ENCODE peak calls at places on chromosomes 3 and 15, in ten cellular contexts. L is A549, Q is stomach, P is GM23338, K is endothelial cell of umbilical vein, O is ovary, X is coronary artery, T is HL-60, B is fibroblast of lung, H is colonic mucosa. S is an unnamed sample.

GRCh38 chr15:73305331-73306211 is 63.2 kb downstream of the HCN4 start:
- DNase-seq in L (peak; percentile 81), Q (no peak), P (peak; percentile 89), K (peak; percentile 30), O (no peak), X (no peak), T (peak; percentile 70), B (peak; percentile 68), H (peak; percentile 28), S (peak; percentile 74)

GRCh38 chr3:123098411-123099330 is 31.8 kb downstream of the PDIA5 start:
- DNase-seq in L (no peak), Q (no peak), P (peak; percentile 74), K (no peak), O (no peak), X (no peak), T (no peak), B (no peak), H (peak; percentile 43), S (no peak)

GRCh38 chr3:138019288-138020069 is 9.5 kb downstream of the CLDN18 start:
- DNase-seq in L (no peak), Q (peak; percentile 49), P (no peak), K (no peak), O (no peak), X (no peak), T (no peak), B (no peak), H (no peak), S (no peak)

GRCh38 chr3:140147965-140148490 is 213.0 kb downstream of the CLSTN2 start:
- DNase-seq in L (no peak), Q (no peak), P (no peak), K (no peak), O (no peak), X (no peak), T (no peak), B (no peak), H (no peak), S (no peak)

GRCh38 chr15:83010709-83011270 is 649 bp downstream of the C15orf40 start:
- DNase-seq in L (peak; percentile 94), Q (peak; percentile 64), P (peak; percentile 81), K (peak; percentile 79), O (peak; percentile 61), X (peak; percentile 74), T (peak; percentile 87), B (peak; percentile 85), H (peak; percentile 82), S (peak; percentile 49)

GRCh38 chr3:49912787-49913375 is 9.2 kb upstream of the MST1R start:
- DNase-seq in L (no peak), Q (no peak), P (no peak), K (no peak), O (no peak), X (no peak), T (no peak), B (no peak), H (no peak), S (no peak)

GRCh38 chr3:123688241-123688747 is 103.4 kb upstream of the HACD2 start:
- DNase-seq in L (peak; percentile 68), Q (no peak), P (no peak), K (peak; percentile 82), O (no peak), X (no peak), T (no peak), B (peak; percentile 87), H (no peak), S (peak; percentile 75)

GRCh38 chr15:44811347-44811746 is 75.0 kb downstream of the TRIM69 start:
- DNase-seq in L (no peak), Q (no peak), P (no peak), K (no peak), O (no peak), X (no peak), T (no peak), B (no peak), H (peak; percentile 67), S (no peak)

GRCh38 chr3:8773941-8774542 is 4.6 kb upstream of the OXTR start:
- DNase-seq in L (no peak), Q (no peak), P (no peak), K (no peak), O (no peak), X (no peak), T (no peak), B (no peak), H (no peak), S (no peak)

GRCh38 chr3:76044601-76045600 is 259.6 kb upstream of the ZNF717 start:
- DNase-seq in L (no peak), Q (peak; percentile 38), P (peak; percentile 72), K (no peak), O (no peak), X (no peak), T (peak; percentile 5), B (peak; percentile 67), H (peak; percentile 20), S (no peak)

GRCh38 chr3:71850654-71851053 is 65.7 kb upstream of the PROK2 start:
- DNase-seq in L (no peak), Q (no peak), P (no peak), K (no peak), O (no peak), X (no peak), T (peak; percentile 82), B (no peak), H (no peak), S (no peak)

GRCh38 chr3:128323206-128324081 is 143.2 kb downstream of the DNAJB8 start:
- DNase-seq in L (no peak), Q (peak; percentile 69), P (no peak), K (no peak), O (no peak), X (peak; percentile 46), T (no peak), B (no peak), H (peak; percentile 25), S (no peak)

GRCh38 chr3:128864351-128864811 is 15.0 kb upstream of the ACAD9 start:
- DNase-seq in L (no peak), Q (no peak), P (no peak), K (no peak), O (no peak), X (no peak), T (peak; percentile 41), B (no peak), H (no peak), S (no peak)

GRCh38 chr15:70636540-70637165 is 126.7 kb downstream of the UACA start:
- DNase-seq in L (no peak), Q (no peak), P (peak; percentile 52), K (peak; percentile 28), O (peak; percentile 48), X (no peak), T (peak; percentile 92), B (peak; percentile 30), H (no peak), S (no peak)

GRCh38 chr3:48356419-48356818 is 15.6 kb upstream of the FBXW12 start:
- DNase-seq in L (no peak), Q (no peak), P (no peak), K (no peak), O (no peak), X (no peak), T (no peak), B (no peak), H (no peak), S (no peak)
- H3K27ac ChIP-seq in L (no peak overlapping the region), Q (no peak overlapping the region), P (no peak overlapping the region), K (no peak overlapping the region), O (no peak overlapping the region), X (no peak overlapping the region), T (no peak overlapping the region), B (no peak overlapping the region), H (no peak overlapping the region), S (no peak overlapping the region)

DNA sequence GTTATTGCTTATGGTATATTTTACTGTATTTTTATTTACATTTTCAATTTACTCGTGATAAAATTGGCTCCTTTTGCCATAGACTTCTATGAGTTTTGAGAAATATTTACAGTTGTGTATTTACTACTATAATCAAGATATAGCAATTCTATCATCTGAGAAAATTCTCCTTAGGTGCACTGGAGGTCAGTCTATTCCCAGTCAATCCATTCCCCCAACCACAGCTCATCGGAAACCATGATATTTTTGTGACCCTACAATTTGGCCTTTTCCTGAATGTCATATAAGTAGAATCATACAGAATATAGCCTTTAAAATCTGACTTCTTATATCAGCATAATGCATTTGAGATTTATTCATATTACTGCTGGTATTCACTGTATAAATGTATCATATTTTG is 114.7 kb upstream of the LRTM1 start:
- DNase-seq in L (no peak), Q (no peak), P (no peak), K (no peak), O (no peak), X (no peak), T (no peak), B (peak; percentile 12), H (no peak), S (no peak)
- TF ChIP-seq CTCF in L (no peak), Q (no peak), P (peak; percentile 30), K (no peak), O (no peak), X (no peak), T (no peak), B (peak; percentile 40), H (no peak), S (no peak)

DNA sequence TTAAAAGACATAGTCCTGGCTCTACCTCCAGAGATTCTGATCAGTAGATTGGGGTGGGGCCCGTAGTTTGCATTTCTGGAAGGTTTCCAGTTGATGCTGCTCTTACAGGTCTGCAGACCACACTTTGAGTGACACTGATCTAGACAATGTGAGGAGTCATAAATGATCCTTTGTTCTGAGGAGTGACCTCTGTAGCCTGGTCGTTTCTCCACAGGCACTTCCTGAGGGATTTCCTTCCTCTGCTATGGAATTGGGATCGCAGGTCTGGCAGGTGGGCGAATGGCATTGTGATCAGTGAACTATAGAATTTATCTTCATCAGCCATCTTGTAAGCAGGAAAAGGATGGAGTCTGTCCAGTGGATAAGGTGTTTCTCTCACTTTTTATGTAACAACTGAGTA is 5.5 kb downstream of the GFM1 start:
- DNase-seq in L (no peak), Q (no peak), P (no peak), K (peak; percentile 93), O (no peak), X (no peak), T (no peak), B (no peak), H (no peak), S (no peak)
- H3K27ac ChIP-seq in L (no peak overlapping the region), Q (no peak overlapping the region), P (no peak overlapping the region), K (peak overlapping the region; percentile 95), O (no peak overlapping the region), X (no peak overlapping the region), T (no peak overlapping the region), B (no peak overlapping the region), H (no peak overlapping the region), S (no peak overlapping the region)

GRCh38 chr15:92304239-92304975 is 89.3 kb upstream of the ST8SIA2 start:
- DNase-seq in L (no peak), Q (no peak), P (no peak), K (no peak), O (no peak), X (no peak), T (no peak), B (no peak), H (no peak), S (no peak)

GRCh38 chr15:92306662-92307061 is 87.0 kb upstream of the ST8SIA2 start:
- DNase-seq in L (peak; percentile 40), Q (no peak), P (peak; percentile 87), K (no peak), O (no peak), X (no peak), T (no peak), B (no peak), H (no peak), S (no peak)

DNA sequence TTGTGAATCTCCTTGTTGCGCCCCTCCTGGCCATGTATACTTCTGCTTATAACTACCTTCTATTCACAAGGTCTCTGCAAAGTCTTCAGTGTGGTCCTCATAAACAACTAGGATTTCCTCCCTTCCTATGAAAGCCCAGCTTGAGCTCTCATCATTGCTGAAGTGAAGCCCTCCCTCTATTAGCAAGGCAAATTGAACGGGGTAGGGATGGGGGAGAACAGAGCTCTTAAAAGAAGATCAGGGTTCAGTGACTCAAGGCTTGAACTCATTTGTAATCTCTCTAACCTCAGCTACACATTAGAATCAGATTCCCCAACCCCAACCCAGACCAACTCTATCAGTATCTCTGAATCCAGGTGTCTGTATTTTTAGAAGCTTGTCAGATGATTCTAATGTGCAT is 88.3 kb upstream of the ST8SIA2 start:
- DNase-seq in L (no peak), Q (no peak), P (no peak), K (no peak), O (no peak), X (no peak), T (no peak), B (no peak), H (no peak), S (no peak)
- TF ChIP-seq CTCF in L (no peak), Q (no peak), P (no peak), K (no peak), O (no peak), X (no peak), T (no peak), B (no peak), H (no peak), S (no peak)

S was measured in RWPE1.